ENCODE peak calls at places on chromosomes 12 and 14, in six cellular contexts. A, O, Y, F, U and P are unnamed samples.

GRCh38 chr14:34710006-34710405 is 4.4 kb downstream of the CFL2 start:
- DNase-seq in A (no peak), O (no peak), Y (no peak), F (no peak), U (no peak), P (no peak)

GRCh38 chr14:92473261-92473946 is 40.2 kb upstream of the RIN3 start:
- DNase-seq in A (peak; percentile 83), O (peak; percentile 75), Y (no peak), F (peak; percentile 72), U (no peak), P (no peak)

GRCh38 chr12:31890295-31891285 is 68.6 kb upstream of the RESF1 start:
- DNase-seq in A (no peak), O (no peak), Y (no peak), F (no peak), U (peak; percentile 83), P (peak; percentile 55)

GRCh38 chr14:68278568-68279436 is 459.2 kb downstream of the RAD51B start:
- DNase-seq in A (peak; percentile 37), O (peak; percentile 64), Y (no peak), F (peak; percentile 90), U (no peak), P (no peak)

GRCh38 chr12:90543841-90544240 is 411.1 kb downstream of the CCER1 start:
- DNase-seq in A (no peak), O (peak; percentile 66), Y (no peak), F (no peak), U (no peak), P (no peak)

GRCh38 chr12:39912211-39912980 is 193.5 kb downstream of the SLC2A13 start:
- DNase-seq in A (no peak), O (no peak), Y (no peak), F (peak; percentile 18), U (no peak), P (peak; percentile 35)

GRCh38 chr12:23423097-23423687 is 526.3 kb downstream of the SOX5 start:
- DNase-seq in A (no peak), O (no peak), Y (no peak), F (no peak), U (no peak), P (no peak)

GRCh38 chr12:55931780-55932545 is 1.0 kb downstream of the DGKA start:
- DNase-seq in A (peak; percentile 46), O (peak; percentile 29), Y (peak; percentile 20), F (no peak), U (peak; percentile 55), P (peak; percentile 61)

GRCh38 chr14:61433822-61434221 is 112.4 kb downstream of the PRKCH start:
- DNase-seq in A (no peak), O (no peak), Y (no peak), F (no peak), U (no peak), P (no peak)

GRCh38 chr12:22083167-22083566 is 37.1 kb downstream of the CMAS start:
- DNase-seq in A (no peak), O (peak; percentile 35), Y (no peak), F (peak; percentile 16), U (peak; percentile 56), P (peak; percentile 15)